ENCODE peak calls at places on chromosomes 16 and 17, in four cellular contexts. One of them, this sample, is unnamed.

GRCh38 chr16:81945665-81946064 is 65.6 kb downstream of the SDR42E1 start:
- DNase-seq in CD8-positive, alpha-beta memory T cell: no peak
- DNase-seq in upper lobe of right lung: no peak
- DNase-seq in tibial nerve: no peak
- DNase-seq in this sample: no peak

GRCh38 chr16:84088695-84089395 is 27.9 kb downstream of the MBTPS1 start:
- DNase-seq in upper lobe of right lung: no peak
- DNase-seq in tibial nerve: no peak
- DNase-seq in CD8-positive, alpha-beta memory T cell: peak
- DNase-seq in this sample: no peak

GRCh38 chr17:66839616-66840015 is 4.7 kb downstream of the CACNG5 start:
- DNase-seq in CD8-positive, alpha-beta memory T cell: no peak
- DNase-seq in tibial nerve: no peak
- DNase-seq in upper lobe of right lung: no peak
- DNase-seq in this sample: no peak

GRCh38 chr17:67531291-67531690 is 154.2 kb downstream of the PITPNC1 start:
- DNase-seq in upper lobe of right lung: no peak
- DNase-seq in tibial nerve: no peak
- DNase-seq in CD8-positive, alpha-beta memory T cell: no peak
- DNase-seq in this sample: no peak

GRCh38 chr16:10871157-10871991 is 5.6 kb upstream of the CIITA start:
- DNase-seq in upper lobe of right lung: peak
- DNase-seq in tibial nerve: no peak
- DNase-seq in CD8-positive, alpha-beta memory T cell: no peak
- DNase-seq in this sample: peak

GRCh38 chr16:56477096-56477878 is 25.9 kb downstream of the OGFOD1 start:
- DNase-seq in upper lobe of right lung: no peak
- DNase-seq in CD8-positive, alpha-beta memory T cell: no peak
- DNase-seq in tibial nerve: no peak
- DNase-seq in this sample: no peak

GRCh38 chr17:75228305-75228704 is 22.8 kb downstream of the NUP85 start:
- DNase-seq in CD8-positive, alpha-beta memory T cell: no peak
- DNase-seq in upper lobe of right lung: peak
- DNase-seq in tibial nerve: peak
- DNase-seq in this sample: no peak

GRCh38 chr17:43342601-43342905 is 56.2 kb upstream of the ARL4D start:
- DNase-seq in tibial nerve: no peak
- DNase-seq in upper lobe of right lung: no peak
- DNase-seq in CD8-positive, alpha-beta memory T cell: no peak
- DNase-seq in this sample: no peak

GRCh38 chr16:27723711-27724490 is 174.0 kb downstream of the KATNIP start:
- DNase-seq in CD8-positive, alpha-beta memory T cell: no peak
- DNase-seq in upper lobe of right lung: no peak
- DNase-seq in tibial nerve: no peak
- DNase-seq in this sample: no peak

GRCh38 chr16:1630450-1631213 is 18.5 kb downstream of the CRAMP1 start:
- DNase-seq in tibial nerve: no peak
- DNase-seq in CD8-positive, alpha-beta memory T cell: no peak
- DNase-seq in upper lobe of right lung: no peak
- DNase-seq in this sample: no peak

GRCh38 chr17:65564793-65565192 is 3.3 kb upstream of the AXIN2 start:
- DNase-seq in tibial nerve: no peak
- DNase-seq in CD8-positive, alpha-beta memory T cell: no peak
- DNase-seq in upper lobe of right lung: no peak
- DNase-seq in this sample: no peak

GRCh38 chr17:39360537-39360936 is 40.9 kb downstream of the FBXL20 start:
- DNase-seq in tibial nerve: no peak
- DNase-seq in upper lobe of right lung: no peak
- DNase-seq in CD8-positive, alpha-beta memory T cell: no peak
- DNase-seq in this sample: no peak

GRCh38 chr17:67511012-67511411 is 133.9 kb downstream of the PITPNC1 start:
- DNase-seq in upper lobe of right lung: no peak
- DNase-seq in CD8-positive, alpha-beta memory T cell: no peak
- DNase-seq in tibial nerve: no peak
- DNase-seq in this sample: no peak

GRCh38 chr16:65546353-65546791 is 424.5 kb upstream of the CDH11 start:
- DNase-seq in CD8-positive, alpha-beta memory T cell: no peak
- DNase-seq in upper lobe of right lung: no peak
- DNase-seq in tibial nerve: no peak
- DNase-seq in this sample: no peak

GRCh38 chr17:47663997-47664941 is 14.6 kb downstream of the KPNB1 start:
- DNase-seq in tibial nerve: peak
- DNase-seq in CD8-positive, alpha-beta memory T cell: peak
- DNase-seq in upper lobe of right lung: no peak
- DNase-seq in this sample: peak

DNA sequence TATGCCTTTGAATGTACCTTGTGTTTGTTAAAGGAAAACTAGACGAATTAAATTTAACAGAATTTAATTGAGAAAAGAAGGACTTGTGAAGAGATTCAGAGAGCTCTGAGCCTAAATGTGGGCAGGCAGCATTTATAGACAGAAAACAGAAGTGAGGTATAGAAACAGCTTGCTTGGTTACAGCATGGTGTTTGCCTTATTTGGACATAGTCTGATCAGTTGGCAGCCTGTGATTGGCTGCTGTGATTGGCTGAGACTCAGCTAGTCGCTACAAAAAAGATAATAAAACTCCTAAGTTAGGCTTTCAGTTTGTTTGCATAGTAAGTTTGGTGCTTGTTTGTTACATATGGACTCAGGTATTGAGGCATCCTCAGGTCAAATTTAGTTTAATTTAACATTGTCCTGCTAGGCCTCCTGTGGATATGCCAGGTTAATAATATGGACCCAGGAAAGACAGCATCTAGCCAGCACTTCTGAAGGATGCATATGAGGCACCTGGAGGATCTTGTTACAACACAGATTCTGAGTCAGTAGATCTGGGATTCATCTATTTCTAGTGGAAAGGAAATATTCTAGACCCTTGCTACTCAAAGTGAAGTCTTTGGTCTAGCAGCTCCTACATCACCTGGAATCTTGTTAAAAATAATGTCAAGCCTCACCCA is 43.4 kb downstream of the SLFN5 start:
- DNase-seq in tibial nerve: no peak
- DNase-seq in upper lobe of right lung: no peak
- DNase-seq in CD8-positive, alpha-beta memory T cell: peak
- DNase-seq in this sample: no peak
- H3K27ac ChIP-seq in tibial nerve: no peak
- H3K27ac ChIP-seq in upper lobe of right lung: no peak
- H3K27ac ChIP-seq in CD8-positive, alpha-beta memory T cell: no peak
- H3K27ac ChIP-seq in this sample: peak

GRCh38 chr16:30927789-30928378 is 4.5 kb downstream of the FBXL19 start:
- DNase-seq in tibial nerve: no peak
- DNase-seq in CD8-positive, alpha-beta memory T cell: peak
- DNase-seq in upper lobe of right lung: no peak
- DNase-seq in this sample: no peak
- H3K4me3 ChIP-seq in tibial nerve: no peak
- H3K4me3 ChIP-seq in CD8-positive, alpha-beta memory T cell: no peak
- H3K4me3 ChIP-seq in upper lobe of right lung: no peak
- H3K4me3 ChIP-seq in this sample: no peak

DNA sequence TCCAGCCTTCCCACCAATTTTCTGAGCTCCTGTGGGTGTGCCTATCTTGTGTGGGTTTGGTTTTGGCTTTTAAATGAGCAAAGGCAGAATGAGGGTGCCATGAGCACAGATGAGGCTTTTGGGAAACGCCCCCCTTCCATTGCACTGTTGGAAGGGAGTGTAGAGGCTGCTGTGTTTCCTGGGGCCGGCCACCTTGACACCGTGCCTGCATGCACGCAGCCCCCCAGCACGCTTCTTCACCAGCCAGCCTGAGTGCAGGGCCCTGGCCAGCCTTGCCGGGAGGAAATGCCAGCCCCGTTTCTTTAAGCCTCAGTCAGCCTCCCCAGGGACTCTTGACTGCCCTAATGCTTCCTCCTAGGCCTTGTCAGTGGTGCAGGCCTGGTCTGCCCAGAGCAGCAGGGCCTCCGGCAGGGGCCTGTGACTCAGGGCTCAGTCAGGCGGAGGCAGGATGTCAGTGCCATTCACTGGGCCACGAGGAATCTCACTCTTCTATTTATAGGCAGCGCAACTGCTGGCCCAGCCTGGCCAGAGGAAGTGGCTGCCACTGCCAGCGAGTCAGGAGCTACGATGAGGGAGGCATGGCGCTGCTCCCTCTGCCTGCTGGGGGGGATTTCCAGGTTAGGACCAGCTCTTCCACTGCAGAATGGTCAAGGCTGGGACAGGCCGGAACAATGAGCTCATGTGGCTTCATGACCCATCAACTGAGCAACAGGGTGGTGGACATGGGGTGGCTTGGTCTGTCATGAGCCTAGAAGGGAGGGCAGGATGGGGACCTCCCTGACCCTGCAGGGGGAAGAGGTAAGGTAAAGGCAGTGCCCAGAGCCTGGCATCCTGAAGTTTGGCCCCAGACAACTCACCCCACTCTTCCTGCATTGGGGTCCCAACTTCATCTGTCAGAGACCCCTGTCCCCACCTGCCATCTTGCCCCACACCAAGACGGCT is 205.2 kb downstream of the RAB11FIP4 start:
- DNase-seq in tibial nerve: peak
- DNase-seq in upper lobe of right lung: peak
- DNase-seq in CD8-positive, alpha-beta memory T cell: no peak
- DNase-seq in this sample: no peak
- H3K27ac ChIP-seq in tibial nerve: peak
- H3K27ac ChIP-seq in upper lobe of right lung: peak
- H3K27ac ChIP-seq in CD8-positive, alpha-beta memory T cell: no peak
- H3K27ac ChIP-seq in this sample: no peak

GRCh38 chr17:5249615-5250014 is 15.0 kb upstream of the SCIMP start:
- DNase-seq in tibial nerve: peak
- DNase-seq in upper lobe of right lung: no peak
- DNase-seq in CD8-positive, alpha-beta memory T cell: peak
- DNase-seq in this sample: peak

GRCh38 chr17:5260542-5260941 is 21.5 kb upstream of the RABEP1 start:
- DNase-seq in CD8-positive, alpha-beta memory T cell: no peak
- DNase-seq in upper lobe of right lung: no peak
- DNase-seq in tibial nerve: no peak
- DNase-seq in this sample: no peak

GRCh38 chr17:5254414-5254813 is 19.8 kb upstream of the SCIMP start:
- DNase-seq in upper lobe of right lung: no peak
- DNase-seq in CD8-positive, alpha-beta memory T cell: no peak
- DNase-seq in tibial nerve: no peak
- DNase-seq in this sample: no peak

GRCh38 chr17:5257124-5257523 is 22.5 kb upstream of the SCIMP start:
- DNase-seq in upper lobe of right lung: no peak
- DNase-seq in tibial nerve: no peak
- DNase-seq in CD8-positive, alpha-beta memory T cell: no peak
- DNase-seq in this sample: no peak

GRCh38 chr17:5254903-5255521 is 20.4 kb upstream of the SCIMP start:
- DNase-seq in CD8-positive, alpha-beta memory T cell: no peak
- DNase-seq in upper lobe of right lung: no peak
- DNase-seq in tibial nerve: no peak
- DNase-seq in this sample: no peak
- H3K4me3 ChIP-seq in CD8-positive, alpha-beta memory T cell: no peak
- H3K4me3 ChIP-seq in upper lobe of right lung: no peak
- H3K4me3 ChIP-seq in tibial nerve: no peak
- H3K4me3 ChIP-seq in this sample: no peak

GRCh38 chr16:3488801-3489200 is 6.5 kb downstream of the C16orf90 start:
- DNase-seq in CD8-positive, alpha-beta memory T cell: no peak
- DNase-seq in upper lobe of right lung: no peak
- DNase-seq in tibial nerve: no peak
- DNase-seq in this sample: no peak
- H3K27ac ChIP-seq in CD8-positive, alpha-beta memory T cell: no peak
- H3K27ac ChIP-seq in upper lobe of right lung: no peak
- H3K27ac ChIP-seq in tibial nerve: no peak
- H3K27ac ChIP-seq in this sample: no peak

GRCh38 chr17:17668358-17668757 is 12.9 kb upstream of the RAI1 start:
- DNase-seq in tibial nerve: no peak
- DNase-seq in upper lobe of right lung: no peak
- DNase-seq in CD8-positive, alpha-beta memory T cell: no peak
- DNase-seq in this sample: no peak
- H3K4me3 ChIP-seq in tibial nerve: no peak
- H3K4me3 ChIP-seq in upper lobe of right lung: no peak
- H3K4me3 ChIP-seq in CD8-positive, alpha-beta memory T cell: no peak
- H3K4me3 ChIP-seq in this sample: no peak

This sample was measured in CD8-positive, alpha-beta T cell.